ENCODE peak calls at places on chromosomes 2 and 18, in four cellular contexts. T is neuronal stem cell, G is H1, M is trophoblast cell. Q is an unnamed sample. For H3K27me3, the result is how much of the 10 kb centered on the place peaks cover.

GRCh38 chr2:219087848-219088247 is 27.1 kb upstream of the IHH start:
- DNase-seq in T (no peak), G (no peak), M (no peak), Q (no peak)

GRCh38 chr2:45173513-45173912 is 164.3 kb upstream of the SIX2 start:
- DNase-seq in T (no peak), G (peak), M (peak), Q (peak)

GRCh38 chr2:13504808-13505207 is 788.1 kb downstream of the TRIB2 start:
- DNase-seq in T (no peak), G (no peak), M (no peak), Q (no peak)

GRCh38 chr2:121237980-121238665 is 46.9 kb downstream of the TFCP2L1 start:
- DNase-seq in T (no peak), G (no peak), M (no peak), Q (no peak)

GRCh38 chr2:6314218-6314855 is 551.4 kb downstream of the CMPK2 start:
- DNase-seq in T (no peak), G (no peak), M (no peak), Q (no peak)

GRCh38 chr2:54595999-54596903 is 127.2 kb upstream of the EML6 start:
- DNase-seq in T (no peak), G (no peak), M (no peak), Q (no peak)

GRCh38 chr2:230843130-230843529 is 21.6 kb upstream of the ITM2C start:
- DNase-seq in T (no peak), G (no peak), M (no peak), Q (no peak)

GRCh38 chr18:5413447-5413846 is 117.9 kb upstream of the ZBTB14 start:
- DNase-seq in T (no peak), G (no peak), M (peak), Q (peak)

GRCh38 chr2:109630441-109631425 is 16.6 kb downstream of the SOWAHC start:
- DNase-seq in T (no peak), G (no peak), M (peak), Q (no peak)

GRCh38 chr2:156327835-156328401 is 4.6 kb downstream of the NR4A2 start:
- DNase-seq in T (peak), G (peak), M (no peak), Q (peak)

GRCh38 chr2:119421304-119421703 is 10.3 kb upstream of the TMEM37 start:
- DNase-seq in T (no peak), G (no peak), M (no peak), Q (no peak)

GRCh38 chr2:57869763-57870344 is 176.8 kb upstream of the VRK2 start:
- DNase-seq in T (no peak), G (no peak), M (no peak), Q (no peak)

GRCh38 chr2:216789088-216789487 is 70.8 kb downstream of the TNP1 start:
- DNase-seq in T (no peak), G (no peak), M (no peak), Q (no peak)

GRCh38 chr18:21330122-21330701 is 88.2 kb downstream of the GREB1L start:
- DNase-seq in T (no peak), G (no peak), M (peak), Q (peak)

GRCh38 chr18:31954349-31954748 is 11.4 kb upstream of the TRAPPC8 start:
- DNase-seq in T (no peak), G (no peak), M (no peak), Q (no peak)

GRCh38 chr2:36562973-36563532 is 34.9 kb downstream of the FEZ2 start:
- DNase-seq in T (no peak), G (no peak), M (peak), Q (peak)

GRCh38 chr2:173990970-173991819 is 26.0 kb upstream of the SP3 start:
- DNase-seq in T (no peak), G (no peak), M (no peak), Q (no peak)

GRCh38 chr18:48649231-48649630 is 110.4 kb downstream of the CTIF start:
- DNase-seq in T (no peak), G (no peak), M (no peak), Q (no peak)

GRCh38 chr2:155846249-155846648 is 486.3 kb downstream of the NR4A2 start:
- DNase-seq in T (no peak), G (no peak), M (no peak), Q (peak)

GRCh38 chr2:170713280-170714155 is 1.6 kb upstream of the SP5 start:
- DNase-seq in T (no peak), G (peak), M (no peak), Q (no peak)

GRCh38 chr2:187575081-187576067 is 21.1 kb upstream of the TFPI start:
- DNase-seq in T (no peak), G (no peak), M (no peak), Q (peak)

GRCh38 chr18:48607049-48607984 is 68.5 kb downstream of the CTIF start:
- DNase-seq in T (no peak), G (no peak), M (no peak), Q (peak)

GRCh38 chr2:109421606-109422005 is 192.2 kb downstream of the SEPTIN10 start:
- DNase-seq in T (no peak), G (no peak), M (peak), Q (no peak)

GRCh38 chr2:119659601-119660342 is 19.2 kb upstream of the TMEM177 start:
- DNase-seq in T (peak), G (peak), M (peak), Q (peak)

GRCh38 chr18:79395761-79396404 is at the start of gene NFATC1:
- DNase-seq in T (peak), G (peak), M (peak), Q (peak)

GRCh38 chr18:11857177-11857887 is 6.1 kb downstream of the CHMP1B start:
- DNase-seq in T (peak), G (no peak), M (peak), Q (peak)

GRCh38 chr18:32318581-32318980 is 128.7 kb downstream of the MEP1B start:
- DNase-seq in T (no peak), G (no peak), M (no peak), Q (no peak)

GRCh38 chr2:222404126-222404891 is 20.0 kb upstream of the SGPP2 start:
- DNase-seq in T (no peak), G (no peak), M (peak), Q (no peak)

GRCh38 chr2:219731173-219731572 is 103.7 kb downstream of the SLC4A3 start:
- DNase-seq in T (no peak), G (no peak), M (no peak), Q (no peak)

GRCh38 chr2:172957734-172958133 is 117.9 kb upstream of the MAP3K20 start:
- DNase-seq in T (no peak), G (no peak), M (no peak), Q (no peak)

GRCh38 chr2:25281581-25281980 is 60.1 kb downstream of the DNMT3A start:
- DNase-seq in T (no peak), G (no peak), M (no peak), Q (no peak)

GRCh38 chr2:43302311-43303051 is 76.1 kb upstream of the ZFP36L2 start:
- DNase-seq in T (no peak), G (no peak), M (no peak), Q (no peak)

GRCh38 chr18:63348508-63349136 is 18.4 kb downstream of the KDSR start:
- DNase-seq in T (no peak), G (no peak), M (no peak), Q (no peak)

GRCh38 chr2:20668871-20669475 is 2.0 kb downstream of the GDF7 start:
- DNase-seq in T (no peak), G (no peak), M (no peak), Q (no peak)

GRCh38 chr2:112884869-112885502 is 26.0 kb upstream of the IL37 start:
- DNase-seq in T (peak), G (peak), M (peak), Q (no peak)

GRCh38 chr18:26685438-26686173 is 137.3 kb upstream of the KCTD1 start:
- DNase-seq in T (peak), G (peak), M (no peak), Q (no peak)
- H3K27me3 ChIP-seq in T (under half), G (under half), M (under half), Q (under half)

GRCh38 chr2:65612654-65613053 is 180.3 kb upstream of the SPRED2 start:
- DNase-seq in T (no peak), G (no peak), M (no peak), Q (no peak)
- H2BK12ac ChIP-seq in T (no peak), G (no peak), M (no peak), Q (no peak)

GRCh38 chr2:176188218-176188968 is at the start of gene HOXD1:
- DNase-seq in T (no peak), G (peak), M (peak), Q (no peak)
- H3K27me3 ChIP-seq in T (half or more), G (half or more), M (under half), Q (half or more)

GRCh38 chr2:151009437-151010175 is 252.1 kb downstream of the RBM43 start:
- DNase-seq in T (no peak), G (no peak), M (no peak), Q (no peak)
- H2BK12ac ChIP-seq in T (no peak), G (no peak), M (no peak), Q (no peak)

GRCh38 chr18:57077786-57078552 is 68.9 kb upstream of the BOD1L2 start:
- DNase-seq in T (no peak), G (no peak), M (no peak), Q (no peak)

GRCh38 chr18:57075716-57076400 is 71.0 kb upstream of the BOD1L2 start:
- DNase-seq in T (peak), G (no peak), M (no peak), Q (no peak)

GRCh38 chr18:57077005-57077735 is 69.7 kb upstream of the BOD1L2 start:
- DNase-seq in T (no peak), G (no peak), M (no peak), Q (no peak)

GRCh38 chr18:57080479-57080878 is 66.4 kb upstream of the BOD1L2 start:
- DNase-seq in T (no peak), G (no peak), M (no peak), Q (no peak)

GRCh38 chr18:57078614-57079013 is 68.3 kb upstream of the BOD1L2 start:
- DNase-seq in T (no peak), G (no peak), M (no peak), Q (no peak)
- H3K27me3 ChIP-seq in T (under half), G (under half), M (under half), Q (under half)

DNA sequence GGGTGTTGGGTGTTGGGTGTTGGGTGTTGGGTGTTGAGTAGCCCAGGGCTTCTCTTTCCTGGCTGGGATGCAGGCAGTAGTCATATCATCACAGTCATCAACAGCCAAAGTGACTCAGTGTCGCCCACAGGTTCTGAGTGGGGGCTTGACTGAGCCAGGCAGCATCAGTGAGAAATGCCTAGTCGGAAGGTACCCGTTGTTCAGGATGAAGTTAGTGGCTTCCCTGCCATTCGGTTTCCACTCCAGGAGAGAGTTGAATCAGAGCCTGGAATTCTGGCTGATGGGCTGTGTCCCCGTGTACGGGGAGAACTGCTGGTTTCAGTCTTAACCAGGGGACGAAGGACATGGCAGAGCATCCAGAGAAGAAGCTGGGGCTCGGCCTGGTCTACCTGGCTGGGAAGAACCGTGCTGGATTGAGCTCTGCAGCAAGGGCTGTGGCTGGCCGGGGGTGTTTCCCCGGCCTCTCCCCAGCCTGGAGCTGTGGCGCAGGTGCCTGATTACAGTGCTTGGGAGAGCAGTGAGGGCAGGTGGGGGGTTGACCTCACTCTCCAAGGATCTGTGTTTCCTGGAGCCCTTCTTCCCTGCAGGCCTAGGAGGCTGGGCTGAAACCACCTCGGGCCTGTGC is 49.4 kb downstream of the AGAP1 start:
- DNase-seq in T (no peak), G (no peak), M (peak), Q (no peak)
- H2BK12ac ChIP-seq in T (no peak), G (peak), M (no peak), Q (no peak)

GRCh38 chr2:144507441-144508161 is 12.3 kb downstream of the ZEB2 start:
- DNase-seq in T (no peak), G (no peak), M (no peak), Q (no peak)
- H3K27me3 ChIP-seq in T (under half), G (under half), M (under half), Q (under half)

Q was measured in mesenchymal stem cell.